ENCODE peak calls at places on chromosomes 11 and 22, in seven cellular contexts. One of them, this sample, is unnamed.

GRCh38 chr22:49976439-49977175 is 16.0 kb downstream of the PIM3 start:
- DNase-seq in CD8-positive, alpha-beta memory T cell: peak
- DNase-seq in sigmoid colon: no peak
- DNase-seq in GM23338: no peak
- DNase-seq in fibroblast of the aortic adventitia: no peak
- DNase-seq in Peyer's patch: peak
- DNase-seq in endothelial cell of umbilical vein: no peak
- DNase-seq in this sample: no peak

GRCh38 chr11:59208956-59209355 is 3.8 kb downstream of the MPEG1 start:
- DNase-seq in sigmoid colon: no peak
- DNase-seq in endothelial cell of umbilical vein: no peak
- DNase-seq in Peyer's patch: no peak
- DNase-seq in GM23338: no peak
- DNase-seq in CD8-positive, alpha-beta memory T cell: no peak
- DNase-seq in fibroblast of the aortic adventitia: no peak
- DNase-seq in this sample: no peak

GRCh38 chr11:32886180-32886579 is 6.4 kb upstream of the QSER1 start:
- DNase-seq in fibroblast of the aortic adventitia: no peak
- DNase-seq in sigmoid colon: no peak
- DNase-seq in Peyer's patch: no peak
- DNase-seq in GM23338: no peak
- DNase-seq in CD8-positive, alpha-beta memory T cell: no peak
- DNase-seq in endothelial cell of umbilical vein: no peak
- DNase-seq in this sample: no peak

GRCh38 chr11:10405858-10406592 is 49.0 kb upstream of the AMPD3 start:
- DNase-seq in endothelial cell of umbilical vein: peak
- DNase-seq in fibroblast of the aortic adventitia: peak
- DNase-seq in Peyer's patch: peak
- DNase-seq in sigmoid colon: peak
- DNase-seq in CD8-positive, alpha-beta memory T cell: peak
- DNase-seq in GM23338: peak
- DNase-seq in this sample: no peak

GRCh38 chr11:113549061-113549460 is 73.9 kb upstream of the DRD2 start:
- DNase-seq in fibroblast of the aortic adventitia: no peak
- DNase-seq in GM23338: no peak
- DNase-seq in Peyer's patch: no peak
- DNase-seq in endothelial cell of umbilical vein: no peak
- DNase-seq in CD8-positive, alpha-beta memory T cell: no peak
- DNase-seq in sigmoid colon: no peak
- DNase-seq in this sample: no peak

GRCh38 chr11:108970221-108970991 is 305.5 kb downstream of the DDX10 start:
- DNase-seq in sigmoid colon: no peak
- DNase-seq in fibroblast of the aortic adventitia: peak
- DNase-seq in GM23338: no peak
- DNase-seq in CD8-positive, alpha-beta memory T cell: no peak
- DNase-seq in endothelial cell of umbilical vein: no peak
- DNase-seq in Peyer's patch: no peak
- DNase-seq in this sample: no peak

GRCh38 chr22:45552017-45552411 is 49.3 kb downstream of the FBLN1 start:
- DNase-seq in CD8-positive, alpha-beta memory T cell: no peak
- DNase-seq in fibroblast of the aortic adventitia: no peak
- DNase-seq in sigmoid colon: no peak
- DNase-seq in endothelial cell of umbilical vein: no peak
- DNase-seq in GM23338: peak
- DNase-seq in Peyer's patch: no peak
- DNase-seq in this sample: peak

GRCh38 chr22:29391546-29391945 is 3.2 kb upstream of the AP1B1 start:
- DNase-seq in endothelial cell of umbilical vein: no peak
- DNase-seq in sigmoid colon: no peak
- DNase-seq in fibroblast of the aortic adventitia: no peak
- DNase-seq in CD8-positive, alpha-beta memory T cell: no peak
- DNase-seq in Peyer's patch: no peak
- DNase-seq in GM23338: no peak
- DNase-seq in this sample: no peak

GRCh38 chr11:116862101-116862637 is 24.7 kb upstream of the APOA1 start:
- DNase-seq in fibroblast of the aortic adventitia: no peak
- DNase-seq in sigmoid colon: no peak
- DNase-seq in endothelial cell of umbilical vein: no peak
- DNase-seq in GM23338: no peak
- DNase-seq in CD8-positive, alpha-beta memory T cell: no peak
- DNase-seq in Peyer's patch: no peak
- DNase-seq in this sample: no peak

GRCh38 chr22:18136563-18137320 is 13.2 kb upstream of the USP18 start:
- DNase-seq in sigmoid colon: no peak
- DNase-seq in Peyer's patch: no peak
- DNase-seq in fibroblast of the aortic adventitia: no peak
- DNase-seq in GM23338: peak
- DNase-seq in CD8-positive, alpha-beta memory T cell: no peak
- DNase-seq in endothelial cell of umbilical vein: no peak
- DNase-seq in this sample: no peak

GRCh38 chr22:23547818-23548500 is 32.1 kb downstream of the IGLL1 start:
- DNase-seq in GM23338: no peak
- DNase-seq in CD8-positive, alpha-beta memory T cell: no peak
- DNase-seq in sigmoid colon: peak
- DNase-seq in fibroblast of the aortic adventitia: no peak
- DNase-seq in Peyer's patch: no peak
- DNase-seq in endothelial cell of umbilical vein: no peak
- DNase-seq in this sample: no peak

GRCh38 chr22:49767355-49768062 is 60.2 kb downstream of the BRD1 start:
- DNase-seq in CD8-positive, alpha-beta memory T cell: peak
- DNase-seq in endothelial cell of umbilical vein: peak
- DNase-seq in fibroblast of the aortic adventitia: peak
- DNase-seq in Peyer's patch: no peak
- DNase-seq in GM23338: peak
- DNase-seq in sigmoid colon: peak
- DNase-seq in this sample: peak

GRCh38 chr11:62507023-62507422 is 39.6 kb downstream of the AHNAK start:
- DNase-seq in CD8-positive, alpha-beta memory T cell: no peak
- DNase-seq in fibroblast of the aortic adventitia: no peak
- DNase-seq in endothelial cell of umbilical vein: no peak
- DNase-seq in GM23338: no peak
- DNase-seq in sigmoid colon: no peak
- DNase-seq in Peyer's patch: no peak
- DNase-seq in this sample: no peak

GRCh38 chr11:62505112-62505783 is 41.4 kb downstream of the AHNAK start:
- DNase-seq in GM23338: peak
- DNase-seq in CD8-positive, alpha-beta memory T cell: no peak
- DNase-seq in fibroblast of the aortic adventitia: no peak
- DNase-seq in Peyer's patch: no peak
- DNase-seq in sigmoid colon: peak
- DNase-seq in endothelial cell of umbilical vein: no peak
- DNase-seq in this sample: no peak

GRCh38 chr11:62505784-62506145 is 40.8 kb downstream of the AHNAK start:
- DNase-seq in CD8-positive, alpha-beta memory T cell: no peak
- DNase-seq in GM23338: no peak
- DNase-seq in Peyer's patch: no peak
- DNase-seq in sigmoid colon: no peak
- DNase-seq in endothelial cell of umbilical vein: no peak
- DNase-seq in fibroblast of the aortic adventitia: no peak
- DNase-seq in this sample: peak

GRCh38 chr11:62506413-62506940 is 40.1 kb downstream of the AHNAK start:
- DNase-seq in Peyer's patch: no peak
- DNase-seq in fibroblast of the aortic adventitia: no peak
- DNase-seq in GM23338: no peak
- DNase-seq in CD8-positive, alpha-beta memory T cell: no peak
- DNase-seq in endothelial cell of umbilical vein: no peak
- DNase-seq in sigmoid colon: no peak
- DNase-seq in this sample: no peak

GRCh38 chr11:62508336-62509058 is 38.1 kb downstream of the AHNAK start:
- DNase-seq in Peyer's patch: peak
- DNase-seq in CD8-positive, alpha-beta memory T cell: no peak
- DNase-seq in sigmoid colon: peak
- DNase-seq in fibroblast of the aortic adventitia: peak
- DNase-seq in GM23338: peak
- DNase-seq in endothelial cell of umbilical vein: peak
- DNase-seq in this sample: peak
- H3K4me3 ChIP-seq in Peyer's patch: peak
- H3K4me3 ChIP-seq in CD8-positive, alpha-beta memory T cell: no peak
- H3K4me3 ChIP-seq in sigmoid colon: peak
- H3K4me3 ChIP-seq in fibroblast of the aortic adventitia: no peak
- H3K4me3 ChIP-seq in GM23338: peak
- H3K4me3 ChIP-seq in endothelial cell of umbilical vein: no peak
- H3K4me3 ChIP-seq in this sample: peak

GRCh38 chr11:67561971-67562560 is 21.5 kb upstream of the GSTP1 start:
- DNase-seq in fibroblast of the aortic adventitia: no peak
- DNase-seq in Peyer's patch: no peak
- DNase-seq in GM23338: no peak
- DNase-seq in sigmoid colon: no peak
- DNase-seq in CD8-positive, alpha-beta memory T cell: no peak
- DNase-seq in endothelial cell of umbilical vein: no peak
- DNase-seq in this sample: no peak

GRCh38 chr11:67558084-67558772 is 25.4 kb upstream of the GSTP1 start:
- DNase-seq in CD8-positive, alpha-beta memory T cell: no peak
- DNase-seq in GM23338: no peak
- DNase-seq in sigmoid colon: no peak
- DNase-seq in fibroblast of the aortic adventitia: peak
- DNase-seq in endothelial cell of umbilical vein: peak
- DNase-seq in Peyer's patch: no peak
- DNase-seq in this sample: peak

GRCh38 chr11:67564230-67564629 is 19.4 kb upstream of the GSTP1 start:
- DNase-seq in GM23338: no peak
- DNase-seq in sigmoid colon: no peak
- DNase-seq in endothelial cell of umbilical vein: no peak
- DNase-seq in CD8-positive, alpha-beta memory T cell: no peak
- DNase-seq in fibroblast of the aortic adventitia: no peak
- DNase-seq in Peyer's patch: no peak
- DNase-seq in this sample: no peak

GRCh38 chr11:67563354-67564114 is 20.1 kb upstream of the GSTP1 start:
- DNase-seq in sigmoid colon: peak
- DNase-seq in fibroblast of the aortic adventitia: peak
- DNase-seq in CD8-positive, alpha-beta memory T cell: no peak
- DNase-seq in Peyer's patch: no peak
- DNase-seq in endothelial cell of umbilical vein: peak
- DNase-seq in GM23338: no peak
- DNase-seq in this sample: no peak

GRCh38 chr11:67562951-67563350 is 20.7 kb upstream of the GSTP1 start:
- DNase-seq in endothelial cell of umbilical vein: no peak
- DNase-seq in sigmoid colon: no peak
- DNase-seq in GM23338: no peak
- DNase-seq in fibroblast of the aortic adventitia: peak
- DNase-seq in CD8-positive, alpha-beta memory T cell: no peak
- DNase-seq in Peyer's patch: no peak
- DNase-seq in this sample: no peak
- H3K4me3 ChIP-seq in endothelial cell of umbilical vein: no peak
- H3K4me3 ChIP-seq in sigmoid colon: no peak
- H3K4me3 ChIP-seq in GM23338: no peak
- H3K4me3 ChIP-seq in fibroblast of the aortic adventitia: no peak
- H3K4me3 ChIP-seq in CD8-positive, alpha-beta memory T cell: no peak
- H3K4me3 ChIP-seq in Peyer's patch: no peak
- H3K4me3 ChIP-seq in this sample: no peak

GRCh38 chr11:45322111-45322705 is 36.1 kb upstream of the SYT13 start:
- DNase-seq in CD8-positive, alpha-beta memory T cell: no peak
- DNase-seq in endothelial cell of umbilical vein: no peak
- DNase-seq in Peyer's patch: no peak
- DNase-seq in sigmoid colon: peak
- DNase-seq in fibroblast of the aortic adventitia: no peak
- DNase-seq in GM23338: no peak
- DNase-seq in this sample: no peak

GRCh38 chr11:45322891-45323597 is 36.9 kb upstream of the SYT13 start:
- DNase-seq in GM23338: no peak
- DNase-seq in CD8-positive, alpha-beta memory T cell: no peak
- DNase-seq in Peyer's patch: no peak
- DNase-seq in fibroblast of the aortic adventitia: no peak
- DNase-seq in sigmoid colon: peak
- DNase-seq in endothelial cell of umbilical vein: no peak
- DNase-seq in this sample: no peak

GRCh38 chr11:45321669-45322068 is 35.5 kb upstream of the SYT13 start:
- DNase-seq in fibroblast of the aortic adventitia: no peak
- DNase-seq in sigmoid colon: peak
- DNase-seq in Peyer's patch: no peak
- DNase-seq in GM23338: no peak
- DNase-seq in CD8-positive, alpha-beta memory T cell: no peak
- DNase-seq in endothelial cell of umbilical vein: no peak
- DNase-seq in this sample: no peak

GRCh38 chr11:45324459-45324858 is 38.3 kb upstream of the SYT13 start:
- DNase-seq in sigmoid colon: no peak
- DNase-seq in GM23338: no peak
- DNase-seq in CD8-positive, alpha-beta memory T cell: no peak
- DNase-seq in fibroblast of the aortic adventitia: no peak
- DNase-seq in endothelial cell of umbilical vein: no peak
- DNase-seq in Peyer's patch: no peak
- DNase-seq in this sample: no peak

GRCh38 chr11:45323598-45324249 is 37.6 kb upstream of the SYT13 start:
- DNase-seq in fibroblast of the aortic adventitia: no peak
- DNase-seq in Peyer's patch: no peak
- DNase-seq in endothelial cell of umbilical vein: no peak
- DNase-seq in sigmoid colon: peak
- DNase-seq in CD8-positive, alpha-beta memory T cell: no peak
- DNase-seq in GM23338: no peak
- DNase-seq in this sample: no peak
- H3K4me3 ChIP-seq in fibroblast of the aortic adventitia: no peak
- H3K4me3 ChIP-seq in Peyer's patch: no peak
- H3K4me3 ChIP-seq in endothelial cell of umbilical vein: no peak
- H3K4me3 ChIP-seq in sigmoid colon: no peak
- H3K4me3 ChIP-seq in CD8-positive, alpha-beta memory T cell: no peak
- H3K4me3 ChIP-seq in GM23338: no peak
- H3K4me3 ChIP-seq in this sample: no peak

GRCh38 chr11:567036-567628 is 6.4 kb downstream of the RASSF7 start:
- DNase-seq in CD8-positive, alpha-beta memory T cell: no peak
- DNase-seq in endothelial cell of umbilical vein: no peak
- DNase-seq in GM23338: no peak
- DNase-seq in Peyer's patch: no peak
- DNase-seq in fibroblast of the aortic adventitia: no peak
- DNase-seq in sigmoid colon: no peak
- DNase-seq in this sample: peak
- H3K4me3 ChIP-seq in CD8-positive, alpha-beta memory T cell: no peak
- H3K4me3 ChIP-seq in endothelial cell of umbilical vein: no peak
- H3K4me3 ChIP-seq in GM23338: peak
- H3K4me3 ChIP-seq in Peyer's patch: peak
- H3K4me3 ChIP-seq in fibroblast of the aortic adventitia: peak
- H3K4me3 ChIP-seq in sigmoid colon: no peak
- H3K4me3 ChIP-seq in this sample: no peak

GRCh38 chr22:43411040-43411919 is 534 bp upstream of the MPPED1 start:
- DNase-seq in sigmoid colon: no peak
- DNase-seq in Peyer's patch: no peak
- DNase-seq in endothelial cell of umbilical vein: no peak
- DNase-seq in GM23338: peak
- DNase-seq in CD8-positive, alpha-beta memory T cell: no peak
- DNase-seq in fibroblast of the aortic adventitia: no peak
- DNase-seq in this sample: no peak
- H3K4me3 ChIP-seq in sigmoid colon: no peak
- H3K4me3 ChIP-seq in Peyer's patch: no peak
- H3K4me3 ChIP-seq in endothelial cell of umbilical vein: no peak
- H3K4me3 ChIP-seq in GM23338: peak
- H3K4me3 ChIP-seq in CD8-positive, alpha-beta memory T cell: no peak
- H3K4me3 ChIP-seq in fibroblast of the aortic adventitia: no peak
- H3K4me3 ChIP-seq in this sample: no peak

This sample was measured in kidney.